ENCODE peak calls at places on chromosome 21, in four cellular contexts. M is T-helper 1 cell, Q is NCI-H1417, L is SK-N-MC. W is an unnamed sample.

GRCh38 chr21:35204850-35205564 is 155.9 kb upstream of the RUNX1 start:
- DNase-seq in M (no peak), Q (no peak), L (no peak), W (no peak)

GRCh38 chr21:42160111-42160949 is 58.6 kb upstream of the ABCG1 start:
- DNase-seq in M (no peak), Q (no peak), L (no peak), W (no peak)

GRCh38 chr21:35159881-35160280 is 110.8 kb upstream of the RUNX1 start:
- DNase-seq in M (no peak), Q (no peak), L (no peak), W (no peak)

GRCh38 chr21:16530656-16531055 is 800.9 kb downstream of the USP25 start:
- DNase-seq in M (no peak), Q (no peak), L (no peak), W (no peak)

GRCh38 chr21:16159971-16160350 is 430.2 kb downstream of the USP25 start:
- DNase-seq in M (no peak), Q (no peak), L (no peak), W (no peak)

GRCh38 chr21:32252136-32252535 is 26.7 kb downstream of the MIS18A start:
- DNase-seq in M (no peak), Q (no peak), L (no peak), W (no peak)

GRCh38 chr21:26679299-26679698 is 106.2 kb upstream of the CYYR1 start:
- DNase-seq in M (no peak), Q (no peak), L (peak; percentile 78), W (no peak)

GRCh38 chr21:16532841-16533240 is 803.1 kb downstream of the USP25 start:
- DNase-seq in M (no peak), Q (no peak), L (no peak), W (no peak)

GRCh38 chr21:44957901-44958451 is 18.1 kb downstream of the SLX9 start:
- DNase-seq in M (no peak), Q (no peak), L (no peak), W (no peak)

GRCh38 chr21:33980276-33980916 is 64.8 kb upstream of the ATP5PO start:
- DNase-seq in M (no peak), Q (no peak), L (no peak), W (no peak)

GRCh38 chr21:32508558-32508957 is 76.8 kb downstream of the TCP10L start:
- DNase-seq in M (no peak), Q (no peak), L (no peak), W (no peak)

GRCh38 chr21:41500354-41500753 is 7.6 kb downstream of the TMPRSS2 start:
- DNase-seq in M (no peak), Q (no peak), L (no peak), W (no peak)

GRCh38 chr21:27586986-27587385 is 620.1 kb upstream of the ADAMTS5 start:
- DNase-seq in M (no peak), Q (no peak), L (no peak), W (no peak)

GRCh38 chr21:45444385-45444784 is 39.4 kb downstream of the COL18A1 start:
- DNase-seq in M (no peak), Q (no peak), L (no peak), W (no peak)

GRCh38 chr21:45971487-45972352 is 9.8 kb upstream of the COL6A1 start:
- DNase-seq in M (no peak), Q (no peak), L (no peak), W (no peak)

GRCh38 chr21:14542638-14543037 is 3.5 kb downstream of the SAMSN1 start:
- DNase-seq in M (no peak), Q (no peak), L (no peak), W (no peak)

GRCh38 chr21:33234618-33235520 is 5.1 kb downstream of the IFNAR2 start:
- DNase-seq in M (no peak), Q (no peak), L (no peak), W (no peak)

W was measured in NCI-H446 treated with DMSO at 0.1 percent for 48 hours.